ENCODE peak calls at places on chromosomes 12 and 14, in four cellular contexts. B is posterior cingulate gyrus; C is naive thymus-derived CD4-positive, alpha-beta T cell; F is HFF-Myc. K is an unnamed sample.

GRCh38 chr14:99393059-99393655 is 87.5 kb downstream of the SETD3 start:
- DNase-seq in B (no peak), C (no peak), F (no peak), K (peak)

GRCh38 chr12:118332511-118332910 is 40.2 kb downstream of the TAOK3 start:
- DNase-seq in B (no peak), C (no peak), F (no peak), K (no peak)

GRCh38 chr12:25433024-25433423 is 120.1 kb downstream of the LMNTD1 start:
- DNase-seq in B (no peak), C (no peak), F (no peak), K (no peak)

GRCh38 chr12:89882051-89882450 is 173.4 kb upstream of the ATP2B1 start:
- DNase-seq in B (no peak), C (no peak), F (no peak), K (no peak)

GRCh38 chr12:110790301-110790700 is 47.6 kb upstream of the PPP1CC start:
- DNase-seq in B (no peak), C (no peak), F (no peak), K (no peak)

GRCh38 chr14:75542585-75543091 is 20.4 kb downstream of the BATF start:
- DNase-seq in B (no peak), C (peak), F (no peak), K (peak)

GRCh38 chr12:122834921-122835692 is at the start of gene HIP1R:
- DNase-seq in B (peak), C (peak), F (no peak), K (peak)

GRCh38 chr12:76032043-76032981 is 736 bp upstream of the PHLDA1 start:
- DNase-seq in B (peak), C (peak), F (no peak), K (peak)

GRCh38 chr12:480831-481230 is 21.1 kb downstream of the B4GALNT3 start:
- DNase-seq in B (peak), C (no peak), F (no peak), K (no peak)

GRCh38 chr14:24253936-24254335 is 9.0 kb downstream of the TGM1 start:
- DNase-seq in B (no peak), C (no peak), F (no peak), K (no peak)

GRCh38 chr14:99357856-99358390 is 85.9 kb upstream of the BCL11B start:
- DNase-seq in B (no peak), C (no peak), F (no peak), K (no peak)

GRCh38 chr12:119090865-119091264 is 87.9 kb upstream of the HSPB8 start:
- DNase-seq in B (no peak), C (no peak), F (no peak), K (no peak)

GRCh38 chr14:70514168-70515069 is 20.4 kb downstream of the ADAM20 start:
- DNase-seq in B (no peak), C (no peak), F (no peak), K (no peak)

GRCh38 chr12:94147377-94147990 is 893 bp upstream of the PLXNC1 start:
- DNase-seq in B (no peak), C (no peak), F (no peak), K (no peak)

GRCh38 chr12:76268267-76268666 is 79.9 kb downstream of the BBS10 start:
- DNase-seq in B (no peak), C (no peak), F (no peak), K (no peak)